ENCODE peak calls at places on chromosome 21, in seven cellular contexts. Y, M, I, K, T, Q and F are unnamed samples. For H3K27me3 and H3K36me3, the result is how much of the 10 kb centered on the place peaks cover.

GRCh38 chr21:21230672-21231071 is 232.5 kb downstream of the NCAM2 start:
- DNase-seq in I (peak), M (no peak), T (no peak), Q (no peak), Y (no peak), K (no peak), F (no peak)

GRCh38 chr21:15436031-15436430 is 293.8 kb upstream of the USP25 start:
- DNase-seq in T (no peak), I (no peak), Q (no peak), K (no peak), Y (no peak), M (no peak), F (no peak)

GRCh38 chr21:26781331-26781730 is 63.9 kb downstream of the ADAMTS1 start:
- DNase-seq in T (no peak), K (no peak), Q (no peak), Y (no peak), I (no peak), M (no peak), F (no peak)

GRCh38 chr21:42362700-42363099 is 3.6 kb downstream of the TFF1 start:
- DNase-seq in Q (no peak), T (no peak), Y (no peak), I (no peak), K (no peak), M (no peak), F (no peak)

GRCh38 chr21:28615276-28615675 is 377.4 kb downstream of the LTN1 start:
- DNase-seq in Y (no peak), Q (peak), K (no peak), M (no peak), T (no peak), I (peak), F (no peak)

GRCh38 chr21:43321611-43322010 is 105.3 kb downstream of the SIK1 start:
- DNase-seq in I (no peak), T (no peak), M (no peak), Y (no peak), K (no peak), Q (no peak), F (no peak)

GRCh38 chr21:28229811-28230210 is 762.9 kb downstream of the LTN1 start:
- DNase-seq in Y (no peak), T (no peak), I (no peak), M (no peak), Q (no peak), K (no peak), F (no peak)

GRCh38 chr21:29196664-29197052 is 66.2 kb downstream of the MAP3K7CL start:
- DNase-seq in I (no peak), K (no peak), Q (no peak), M (no peak), Y (no peak), T (no peak), F (no peak)

GRCh38 chr21:35933466-35933865 is 126.9 kb downstream of the SETD4 start:
- DNase-seq in Q (peak), M (peak), Y (no peak), T (no peak), K (peak), I (peak), F (no peak)

GRCh38 chr21:40254540-40255455 is 387.6 kb downstream of the PCP4 start:
- DNase-seq in M (no peak), K (no peak), I (no peak), Y (no peak), T (no peak), Q (no peak), F (no peak)

GRCh38 chr21:39073717-39074116 is 109.5 kb downstream of the PSMG1 start:
- DNase-seq in I (no peak), T (no peak), M (no peak), Q (no peak), K (no peak), Y (no peak), F (no peak)

GRCh38 chr21:34668803-34669148 is at the start of gene CLIC6:
- DNase-seq in M (no peak), Y (no peak), Q (no peak), I (peak), K (no peak), T (no peak), F (peak)

GRCh38 chr21:43297411-43297981 is 128.7 kb downstream of the CRYAA start:
- DNase-seq in Q (no peak), M (no peak), I (no peak), K (peak), T (no peak), Y (peak), F (no peak)

GRCh38 chr21:37257967-37258877 is 8.9 kb downstream of the VPS26C start:
- DNase-seq in K (peak), I (peak), Y (peak), M (no peak), Q (peak), T (peak), F (peak)

GRCh38 chr21:16865612-16866011 is 647.2 kb upstream of the CXADR start:
- DNase-seq in Q (no peak), Y (no peak), M (peak), K (no peak), I (no peak), T (no peak), F (no peak)

GRCh38 chr21:17925000-17925610 is 105.9 kb upstream of the C21orf91 start:
- DNase-seq in T (peak), M (peak), Q (peak), K (no peak), Y (no peak), I (peak), F (peak)

GRCh38 chr21:29403922-29404538 is 105.3 kb downstream of the BACH1 start:
- DNase-seq in I (no peak), Y (peak), M (no peak), K (no peak), T (no peak), Q (no peak), F (no peak)

GRCh38 chr21:17915976-17916375 is 96.8 kb upstream of the C21orf91 start:
- DNase-seq in M (no peak), K (no peak), Y (no peak), Q (no peak), T (no peak), I (no peak), F (no peak)

GRCh38 chr21:16588433-16588860 is 858.7 kb downstream of the USP25 start:
- DNase-seq in M (peak), Y (peak), T (peak), K (peak), I (peak), Q (peak), F (peak)

GRCh38 chr21:41947596-41948403 is 6.0 kb downstream of the C2CD2 start:
- DNase-seq in Y (no peak), K (no peak), I (no peak), M (peak), T (no peak), Q (no peak), F (no peak)

GRCh38 chr21:16243396-16243795 is 513.6 kb downstream of the USP25 start:
- DNase-seq in M (no peak), T (no peak), K (no peak), Y (no peak), Q (no peak), I (no peak), F (no peak)

GRCh38 chr21:31872452-31873274 is at the start of gene HUNK:
- DNase-seq in I (peak), K (peak), Y (no peak), M (peak), Q (peak), T (peak), F (peak)

DNA sequence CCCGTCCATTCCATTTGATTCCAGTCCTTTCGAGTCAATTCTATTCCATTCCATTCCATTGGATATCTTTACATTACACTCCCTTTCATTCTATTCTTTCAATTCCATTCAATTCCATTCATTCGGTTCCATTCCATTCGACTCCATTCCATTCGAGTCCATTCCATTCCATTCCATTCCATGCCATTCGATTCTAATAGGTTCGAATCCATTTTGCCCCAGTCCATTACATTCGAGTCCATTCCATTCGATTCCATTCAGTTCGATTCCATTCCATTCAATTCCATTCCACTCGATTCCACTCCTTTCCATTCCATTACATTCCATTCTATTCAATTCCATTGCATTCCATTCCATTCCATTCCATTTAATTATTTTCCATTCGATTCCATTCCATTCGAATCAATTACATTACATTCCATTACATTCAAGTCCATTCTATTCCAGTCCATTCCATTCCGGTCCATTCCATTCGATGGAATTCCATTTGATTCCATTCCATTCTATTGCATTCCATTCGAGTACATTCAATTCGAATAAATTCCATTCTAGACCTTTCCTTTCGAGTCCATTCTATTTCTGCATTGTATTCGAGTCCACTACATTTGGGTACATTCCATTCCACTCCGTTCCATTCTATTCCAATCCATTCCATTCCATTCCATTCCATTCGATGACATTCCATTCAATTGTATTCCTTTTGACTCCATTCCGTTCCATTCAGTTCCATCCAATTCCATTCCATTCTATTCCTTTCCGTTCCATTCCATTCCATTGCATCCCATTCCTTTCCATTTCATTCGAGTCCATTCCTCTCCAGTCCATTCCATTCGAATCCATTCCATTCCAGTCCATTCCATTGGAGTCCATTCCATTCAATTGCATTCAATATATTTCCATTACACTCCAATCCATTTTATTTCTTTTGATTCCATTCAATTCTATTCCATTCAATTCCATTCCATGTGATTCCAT is 2604.8 kb upstream of the TPTE start:
- DNase-seq in T (no peak), I (no peak), K (no peak), Y (no peak), Q (no peak), M (no peak), F (no peak)
- H3K4me3 ChIP-seq in T (no peak), I (no peak), K (no peak), Y (no peak), Q (no peak), M (no peak), F (no peak)

DNA sequence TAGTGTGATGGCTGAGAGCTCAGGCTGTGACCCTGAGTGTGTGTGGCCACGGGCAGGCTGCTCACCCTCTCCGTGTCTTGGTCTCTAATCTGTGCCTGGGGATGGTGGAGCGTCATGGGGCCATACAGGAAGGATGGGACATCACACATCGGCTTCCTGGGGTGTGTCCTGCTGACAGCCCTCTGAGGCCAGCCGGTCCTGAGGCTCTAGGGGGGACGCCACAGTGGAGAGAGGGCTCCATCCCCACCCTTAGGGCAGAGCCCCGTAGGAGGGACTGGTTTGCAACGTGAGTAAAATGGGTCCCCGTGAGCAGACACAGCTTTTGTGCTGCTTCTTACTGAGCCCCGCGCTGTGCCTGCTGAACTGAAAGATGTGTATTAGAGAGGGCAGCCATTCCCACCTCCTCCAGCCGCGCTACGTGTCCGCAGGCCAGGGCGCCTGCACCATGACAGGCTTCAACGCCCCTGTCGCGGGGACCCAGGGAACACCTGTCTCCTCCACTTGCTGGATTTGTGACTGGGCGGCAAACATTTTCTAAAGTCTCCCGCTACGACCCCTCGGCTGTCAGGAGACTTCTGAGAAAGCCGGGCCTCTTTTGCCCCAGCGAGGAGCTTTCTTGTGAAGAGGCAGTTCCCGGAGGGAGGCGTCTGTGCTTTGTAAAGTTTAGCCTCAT is 8.1 kb downstream of the COL18A1 start:
- DNase-seq in M (no peak), Q (no peak), T (no peak), I (peak), Y (peak), K (peak), F (no peak)
- H3K27me3 ChIP-seq in M (under half), Q (under half), T (under half), I (under half), Y (under half), K (under half), F (under half)

GRCh38 chr21:25734654-25735220 is at the start of the genes ATP5PF and GABPA:
- DNase-seq in I (peak), Q (peak), M (peak), K (peak), Y (peak), T (peak), F (peak)

GRCh38 chr21:25735895-25736597 is 1.3 kb downstream of the GABPA start:
- DNase-seq in I (peak), K (no peak), Q (peak), M (peak), Y (no peak), T (no peak), F (no peak)

GRCh38 chr21:25735221-25735894 is 586 bp downstream of the GABPA start:
- DNase-seq in T (peak), Y (peak), K (peak), Q (peak), M (peak), I (peak), F (peak)

GRCh38 chr21:25733859-25734653 is 648 bp downstream of the ATP5PF start:
- DNase-seq in I (no peak), K (no peak), Y (no peak), M (peak), T (peak), Q (peak), F (no peak)

DNA sequence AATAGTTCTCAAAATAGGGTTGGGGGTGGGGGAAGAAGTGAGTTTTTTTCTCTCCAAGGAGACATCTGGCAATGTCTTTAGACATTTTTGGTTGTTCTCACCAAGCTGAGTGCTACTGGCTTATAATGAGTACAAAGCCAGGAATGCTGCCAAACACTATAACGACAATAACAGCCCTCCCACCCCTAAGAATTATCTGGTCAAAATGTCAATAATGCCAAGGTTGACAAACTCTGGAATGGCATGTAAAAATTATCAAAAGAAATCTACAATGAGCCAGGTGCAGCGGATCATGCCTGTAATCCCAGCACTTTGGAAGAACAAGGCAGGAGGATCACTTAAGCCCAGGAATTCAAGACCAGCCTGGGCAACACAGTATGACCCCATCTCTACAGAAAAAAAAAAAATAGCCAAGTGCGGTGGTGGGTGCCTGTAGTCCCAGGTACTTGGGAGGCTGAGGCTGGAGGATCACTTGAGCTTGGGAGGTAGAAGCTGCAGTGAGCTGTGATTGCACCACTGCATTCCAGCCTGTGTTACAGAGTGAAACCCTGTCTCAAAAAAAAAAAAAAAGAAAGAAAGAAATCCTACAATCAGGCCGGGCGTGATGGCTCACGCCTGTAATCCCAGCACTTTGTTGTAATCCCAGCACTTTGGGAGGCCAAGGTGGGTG is 2.5 kb downstream of the ATP5PF start:
- DNase-seq in I (no peak), K (no peak), M (no peak), Q (no peak), T (no peak), Y (no peak), F (no peak)
- H3K36me3 ChIP-seq in I (under half), K (under half), M (under half), Q (under half), T (under half), Y (under half), F (under half)

GRCh38 chr21:33069645-33069993 is 322 bp upstream of the OLIG1 start:
- DNase-seq in Y (no peak), Q (no peak), K (no peak), I (no peak), M (no peak), T (no peak), F (no peak)
- H3K4me3 ChIP-seq in Y (no peak), Q (no peak), K (peak), I (peak), M (no peak), T (peak), F (no peak)

DNA sequence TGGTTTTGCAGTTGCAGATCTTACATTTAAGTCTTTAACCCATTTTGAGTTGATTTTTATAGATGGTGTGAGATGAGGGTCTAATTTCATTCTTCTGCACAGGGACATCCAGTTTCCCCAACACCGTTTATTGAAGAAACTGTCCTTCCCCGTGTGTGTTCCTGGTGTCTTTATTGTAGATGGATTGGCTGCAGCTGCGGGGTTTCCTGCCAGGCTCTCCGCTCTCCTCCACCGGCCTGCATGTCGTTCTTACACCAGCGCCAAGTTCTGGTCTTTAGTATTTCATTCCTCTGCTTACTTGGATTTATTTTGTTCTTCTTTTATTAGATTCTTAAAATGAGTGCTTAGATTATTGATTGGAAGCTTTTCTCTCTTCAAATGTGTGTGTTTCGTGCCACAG is 98.9 kb upstream of the COL6A1 start:
- DNase-seq in Y (peak), M (no peak), K (peak), Q (no peak), T (no peak), I (no peak), F (no peak)
- H3K27me3 ChIP-seq in Y (under half), M (under half), K (half or more), Q (under half), T (under half), I (under half), F (under half)